ENCODE peak calls at places on chromosomes 12 and 14, in eight cellular contexts. K is spleen; L is HS-5; U is sciatic nerve; N is activated CD8-positive, alpha-beta memory T cell treated with anti-CD3 and anti-CD28 coated beads, Interleukin-2, amount 50 U/mL, for 48 hours; M is HCEC 1CT; E is uterus; F is ureter. C is an unnamed sample.

GRCh38 chr12:8501720-8502119 is 11.6 kb upstream of the CLEC4D start:
- DNase-seq in K (no peak), L (no peak), U (no peak), N (no peak), M (no peak), E (no peak), F (no peak), C (no peak)

GRCh38 chr12:29350080-29350479 is 30.9 kb downstream of the ERGIC2 start:
- DNase-seq in K (no peak), L (peak), U (no peak), N (no peak), M (peak), E (no peak), F (no peak), C (no peak)

GRCh38 chr12:124640096-124640495 is 72.7 kb upstream of the NCOR2 start:
- DNase-seq in K (no peak), L (peak), U (no peak), N (no peak), M (peak), E (no peak), F (no peak), C (no peak)

GRCh38 chr12:18224745-18225144 is 36.6 kb upstream of the PIK3C2G start:
- DNase-seq in K (no peak), L (no peak), U (no peak), N (no peak), M (peak), E (no peak), F (no peak), C (no peak)

GRCh38 chr12:89756638-89757321 is 48.1 kb upstream of the ATP2B1 start:
- DNase-seq in K (no peak), L (peak), U (no peak), N (no peak), M (peak), E (no peak), F (no peak), C (no peak)

GRCh38 chr12:112906712-112907414 is at the start of gene OAS1:
- DNase-seq in K (no peak), L (no peak), U (no peak), N (no peak), M (peak), E (peak), F (peak), C (no peak)

GRCh38 chr14:75559045-75559444 is 19.4 kb upstream of the FLVCR2 start:
- DNase-seq in K (no peak), L (no peak), U (no peak), N (no peak), M (no peak), E (no peak), F (no peak), C (no peak)

GRCh38 chr12:53051058-53051880 is 1.4 kb downstream of the TNS2 start:
- DNase-seq in K (no peak), L (no peak), U (peak), N (no peak), M (peak), E (peak), F (peak), C (peak)

GRCh38 chr12:38222011-38222410 is 94.6 kb upstream of the ALG10B start:
- DNase-seq in K (no peak), L (no peak), U (no peak), N (no peak), M (no peak), E (no peak), F (no peak), C (no peak)

GRCh38 chr12:84912191-84913142 is at the start of gene SLC6A15:
- DNase-seq in K (no peak), L (peak), U (peak), N (peak), M (peak), E (peak), F (no peak), C (peak)

GRCh38 chr14:50775357-50775756 is 55.6 kb downstream of the NIN start:
- DNase-seq in K (no peak), L (peak), U (no peak), N (no peak), M (peak), E (no peak), F (no peak), C (no peak)

GRCh38 chr12:39503445-39503844 is 60.5 kb upstream of the KIF21A start:
- DNase-seq in K (no peak), L (peak), U (no peak), N (no peak), M (peak), E (no peak), F (no peak), C (no peak)

GRCh38 chr12:114316076-114316475 is 89.9 kb downstream of the TBX5 start:
- DNase-seq in K (no peak), L (peak), U (no peak), N (no peak), M (no peak), E (no peak), F (no peak), C (no peak)

GRCh38 chr14:102325791-102326345 is 6.3 kb downstream of the ZNF839 start:
- DNase-seq in K (peak), L (no peak), U (no peak), N (no peak), M (no peak), E (no peak), F (no peak), C (no peak)

GRCh38 chr12:26383041-26383440 is 187.7 kb downstream of the SSPN start:
- DNase-seq in K (no peak), L (no peak), U (no peak), N (no peak), M (no peak), E (no peak), F (no peak), C (no peak)

GRCh38 chr12:45350861-45351260 is 135.0 kb downstream of the ANO6 start:
- DNase-seq in K (no peak), L (no peak), U (no peak), N (no peak), M (no peak), E (no peak), F (no peak), C (no peak)

GRCh38 chr14:104355949-104356737 is 217.8 kb downstream of the KIF26A start:
- DNase-seq in K (peak), L (no peak), U (peak), N (no peak), M (no peak), E (no peak), F (no peak), C (peak)

GRCh38 chr14:99717682-99718013 is 33.5 kb downstream of the CYP46A1 start:
- DNase-seq in K (peak), L (no peak), U (no peak), N (peak), M (no peak), E (no peak), F (no peak), C (peak)

GRCh38 chr14:81655423-81656314 is 122.0 kb upstream of the SEL1L start:
- DNase-seq in K (no peak), L (no peak), U (no peak), N (no peak), M (no peak), E (no peak), F (no peak), C (no peak)

GRCh38 chr12:64566882-64567517 is 43.3 kb upstream of the RASSF3 start:
- DNase-seq in K (no peak), L (no peak), U (no peak), N (no peak), M (no peak), E (no peak), F (no peak), C (no peak)

GRCh38 chr12:106736051-106736957 is 38.2 kb upstream of the RIC8B start:
- DNase-seq in K (no peak), L (no peak), U (no peak), N (no peak), M (no peak), E (no peak), F (no peak), C (no peak)

GRCh38 chr14:37116933-37117844 is 55.2 kb downstream of the SLC25A21 start:
- DNase-seq in K (no peak), L (peak), U (no peak), N (no peak), M (peak), E (no peak), F (no peak), C (no peak)

GRCh38 chr14:77601846-77602609 is 14.4 kb downstream of the SPTLC2 start:
- DNase-seq in K (no peak), L (no peak), U (no peak), N (no peak), M (no peak), E (no peak), F (no peak), C (no peak)

GRCh38 chr14:104732355-104732804 is 8.4 kb downstream of the ADSS1 start:
- DNase-seq in K (no peak), L (no peak), U (peak), N (no peak), M (no peak), E (no peak), F (peak), C (peak)

GRCh38 chr12:2739832-2740641 is 54.7 kb upstream of the FKBP4 start:
- DNase-seq in K (no peak), L (peak), U (no peak), N (no peak), M (peak), E (no peak), F (no peak), C (no peak)

GRCh38 chr12:118549506-118550109 is 173.3 kb downstream of the SUDS3 start:
- DNase-seq in K (no peak), L (no peak), U (no peak), N (no peak), M (no peak), E (no peak), F (no peak), C (no peak)

GRCh38 chr12:108694812-108695278 is 36.5 kb downstream of the CORO1C start:
- DNase-seq in K (no peak), L (no peak), U (no peak), N (peak), M (peak), E (no peak), F (no peak), C (no peak)

GRCh38 chr14:53306267-53306721 is 153.2 kb upstream of the DDHD1 start:
- DNase-seq in K (no peak), L (peak), U (peak), N (peak), M (peak), E (peak), F (no peak), C (peak)

GRCh38 chr12:31035226-31035625 is 38.4 kb upstream of the DDX11 start:
- DNase-seq in K (no peak), L (no peak), U (no peak), N (no peak), M (no peak), E (no peak), F (no peak), C (no peak)

GRCh38 chr12:69070319-69071090 is 137.5 kb upstream of the CPM start:
- DNase-seq in K (no peak), L (peak), U (peak), N (peak), M (peak), E (peak), F (peak), C (no peak)

GRCh38 chr12:31590730-31591307 is at the start of gene DENND5B:
- DNase-seq in K (peak), L (no peak), U (peak), N (no peak), M (peak), E (peak), F (peak), C (peak)

GRCh38 chr12:70459786-70460185 is 93.7 kb downstream of the KCNMB4 start:
- DNase-seq in K (no peak), L (no peak), U (no peak), N (no peak), M (no peak), E (no peak), F (no peak), C (no peak)

GRCh38 chr14:94411638-94412037 is 23.2 kb upstream of the SERPINA1 start:
- DNase-seq in K (no peak), L (no peak), U (no peak), N (no peak), M (no peak), E (no peak), F (no peak), C (no peak)

GRCh38 chr12:10717410-10717809 is 5.7 kb downstream of the YBX3 start:
- DNase-seq in K (no peak), L (no peak), U (no peak), N (no peak), M (no peak), E (no peak), F (no peak), C (no peak)

GRCh38 chr12:64608901-64609542 is 1.3 kb upstream of the RASSF3 start:
- DNase-seq in K (no peak), L (peak), U (no peak), N (peak), M (peak), E (no peak), F (no peak), C (no peak)

GRCh38 chr12:74043343-74043742 is 494.3 kb upstream of the ATXN7L3B start:
- DNase-seq in K (no peak), L (peak), U (no peak), N (no peak), M (peak), E (no peak), F (no peak), C (no peak)

GRCh38 chr12:108112815-108113556 is 16.1 kb upstream of the WSCD2 start:
- DNase-seq in K (no peak), L (no peak), U (no peak), N (no peak), M (no peak), E (no peak), F (peak), C (no peak)

GRCh38 chr12:3537916-3538690 is 47.1 kb downstream of the PRMT8 start:
- DNase-seq in K (no peak), L (no peak), U (no peak), N (no peak), M (no peak), E (no peak), F (no peak), C (no peak)

GRCh38 chr12:88579572-88579940 is 715 bp downstream of the KITLG start:
- DNase-seq in K (peak), L (no peak), U (peak), N (no peak), M (peak), E (peak), F (peak), C (peak)

C was measured in upper lobe of right lung.